ENCODE peak calls at places on chromosomes 4 and X, in six cellular contexts. X, J, G, M, B and S are unnamed samples. For H3K36me3, the result is how much of the 10 kb centered on the place peaks cover.

GRCh38 chrX:65596270-65596669 is 61.7 kb upstream of the LAS1L start:
- DNase-seq in X (no peak), J (peak), G (no peak), M (no peak), B (peak), S (no peak)

GRCh38 chr4:113300384-113301011 is 251.0 kb downstream of the ANK2 start:
- DNase-seq in X (no peak), J (peak), G (no peak), M (peak), B (no peak), S (no peak)

GRCh38 chrX:107715331-107716044 is 60.1 kb downstream of the TSC22D3 start:
- DNase-seq in X (no peak), J (no peak), G (no peak), M (no peak), B (no peak), S (no peak)

GRCh38 chr4:166421556-166422156 is 548.6 kb downstream of the TLL1 start:
- DNase-seq in X (no peak), J (no peak), G (peak), M (no peak), B (no peak), S (no peak)

GRCh38 chrX:112769034-112769433 is 71.6 kb downstream of the AMOT start:
- DNase-seq in X (no peak), J (no peak), G (peak), M (no peak), B (no peak), S (no peak)

GRCh38 chrX:9471571-9471985 is 6.7 kb downstream of the TBL1X start:
- DNase-seq in X (no peak), J (no peak), G (no peak), M (no peak), B (no peak), S (no peak)

GRCh38 chr4:170231377-170231776 is 141.6 kb upstream of the AADAT start:
- DNase-seq in X (no peak), J (no peak), G (no peak), M (no peak), B (no peak), S (no peak)

GRCh38 chr4:140617494-140618060 is 48.8 kb upstream of the UCP1 start:
- DNase-seq in X (no peak), J (no peak), G (no peak), M (no peak), B (no peak), S (no peak)

GRCh38 chrX:137194164-137194563 is 160.4 kb upstream of the GPR101 start:
- DNase-seq in X (peak), J (peak), G (no peak), M (peak), B (peak), S (peak)

GRCh38 chrX:23373129-23373804 is 38.6 kb downstream of the PTCHD1 start:
- DNase-seq in X (no peak), J (no peak), G (no peak), M (no peak), B (no peak), S (no peak)

GRCh38 chr4:181976743-181977142 is 266.5 kb upstream of the TENM3 start:
- DNase-seq in X (no peak), J (no peak), G (no peak), M (no peak), B (no peak), S (no peak)

GRCh38 chr4:52545099-52546069 is 113.7 kb downstream of the USP46 start:
- DNase-seq in X (peak), J (peak), G (no peak), M (peak), B (peak), S (peak)

GRCh38 chr4:57077550-57078311 is 32.5 kb downstream of the IGFBP7 start:
- DNase-seq in X (no peak), J (peak), G (no peak), M (no peak), B (no peak), S (no peak)

GRCh38 chr4:76499461-76499860 is 64.4 kb downstream of the SHROOM3 start:
- DNase-seq in X (no peak), J (no peak), G (no peak), M (no peak), B (no peak), S (no peak)

GRCh38 chr4:99838927-99839326 is 22.3 kb downstream of the DAPP1 start:
- DNase-seq in X (no peak), J (no peak), G (no peak), M (no peak), B (no peak), S (no peak)

GRCh38 chrX:135477576-135477975 is 42.9 kb upstream of the INTS6L start:
- DNase-seq in X (peak), J (peak), G (no peak), M (peak), B (peak), S (peak)

GRCh38 chrX:71198066-71198465 is 25.0 kb upstream of the GJB1 start:
- DNase-seq in X (no peak), J (no peak), G (no peak), M (no peak), B (no peak), S (no peak)

GRCh38 chr4:13476915-13477314 is 7.2 kb downstream of the RAB28 start:
- DNase-seq in X (no peak), J (no peak), G (peak), M (no peak), B (peak), S (no peak)

GRCh38 chr4:75881476-75881875 is 20.8 kb downstream of the PPEF2 start:
- DNase-seq in X (no peak), J (no peak), G (no peak), M (no peak), B (no peak), S (no peak)

GRCh38 chrX:133307637-133308485 is 89.7 kb upstream of the TFDP3 start:
- DNase-seq in X (no peak), J (peak), G (no peak), M (peak), B (no peak), S (no peak)

GRCh38 chrX:17563515-17563914 is 173.8 kb upstream of the SCML1 start:
- DNase-seq in X (no peak), J (no peak), G (no peak), M (no peak), B (no peak), S (no peak)

GRCh38 chr4:5751073-5751917 is 40.3 kb downstream of the EVC start:
- DNase-seq in X (no peak), J (no peak), G (peak), M (no peak), B (no peak), S (peak)

GRCh38 chrX:129678176-129678880 is 23.6 kb upstream of the APLN start:
- DNase-seq in X (peak), J (no peak), G (no peak), M (no peak), B (peak), S (no peak)

GRCh38 chr4:89800527-89801103 is 36.3 kb downstream of the SNCA start:
- DNase-seq in X (no peak), J (no peak), G (no peak), M (no peak), B (no peak), S (peak)

GRCh38 chr4:74230902-74231499 is 73.1 kb downstream of the MTHFD2L start:
- DNase-seq in X (no peak), J (no peak), G (peak), M (no peak), B (peak), S (no peak)

GRCh38 chr4:96009720-96010119 is 169.8 kb downstream of the PDHA2 start:
- DNase-seq in X (no peak), J (peak), G (no peak), M (no peak), B (no peak), S (no peak)

GRCh38 chr4:128338634-128339355 is 51.2 kb upstream of the PGRMC2 start:
- DNase-seq in X (no peak), J (no peak), G (peak), M (no peak), B (no peak), S (peak)

GRCh38 chr4:149574973-149575372 is 240.7 kb downstream of the IQCM start:
- DNase-seq in X (no peak), J (no peak), G (no peak), M (no peak), B (peak), S (no peak)

GRCh38 chr4:77921701-77922100 is 59.1 kb downstream of the MRPL1 start:
- DNase-seq in X (no peak), J (no peak), G (peak), M (no peak), B (no peak), S (no peak)

GRCh38 chrX:27751976-27752375 is 55.8 kb upstream of the MAGEB10 start:
- DNase-seq in X (no peak), J (no peak), G (no peak), M (no peak), B (no peak), S (no peak)

GRCh38 chr4:129604632-129605031 is 508.7 kb downstream of the C4orf33 start:
- DNase-seq in X (no peak), J (no peak), G (no peak), M (no peak), B (no peak), S (no peak)

DNA sequence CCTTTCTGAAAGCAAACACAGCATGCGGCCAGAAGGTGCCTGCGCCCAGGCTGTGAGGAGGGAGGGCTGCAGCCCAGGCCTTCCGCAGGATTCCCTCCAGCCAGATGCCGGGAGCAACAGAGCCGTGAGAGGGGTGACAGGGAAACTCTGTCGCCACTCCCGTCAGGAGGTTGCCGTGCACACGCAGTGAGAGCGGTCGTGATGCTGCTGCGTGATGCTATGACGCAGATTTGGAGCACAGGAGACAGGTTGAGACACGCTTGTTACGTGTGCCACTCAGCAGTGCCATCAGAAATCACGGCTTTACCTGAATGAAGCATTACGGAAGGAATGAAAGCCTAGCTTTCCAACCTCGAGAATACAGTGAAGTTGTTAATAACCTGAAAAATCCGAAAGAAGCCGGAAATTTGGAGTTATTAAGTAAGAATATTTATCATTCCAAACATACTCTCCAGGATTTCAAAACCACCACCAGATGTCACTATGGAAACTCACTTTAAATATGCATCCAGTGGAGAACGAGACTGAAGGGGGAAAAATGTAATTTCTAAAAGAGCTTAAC is 54.4 kb downstream of the FAT1 start:
- DNase-seq in X (no peak), J (peak), G (peak), M (peak), B (no peak), S (no peak)
- H3K4me3 ChIP-seq in X (no peak), J (no peak), G (no peak), M (no peak), B (no peak), S (no peak)

GRCh38 chr4:67581913-67582312 is 23.4 kb downstream of the STAP1 start:
- DNase-seq in X (no peak), J (no peak), G (no peak), M (no peak), B (no peak), S (no peak)

GRCh38 chr4:67581208-67581857 is 22.8 kb downstream of the STAP1 start:
- DNase-seq in X (no peak), J (no peak), G (no peak), M (no peak), B (no peak), S (no peak)

GRCh38 chr4:67580577-67580976 is 22.1 kb downstream of the STAP1 start:
- DNase-seq in X (no peak), J (no peak), G (no peak), M (no peak), B (no peak), S (no peak)

GRCh38 chr4:67587156-67587555 is 28.6 kb downstream of the STAP1 start:
- DNase-seq in X (no peak), J (no peak), G (no peak), M (no peak), B (no peak), S (no peak)

DNA sequence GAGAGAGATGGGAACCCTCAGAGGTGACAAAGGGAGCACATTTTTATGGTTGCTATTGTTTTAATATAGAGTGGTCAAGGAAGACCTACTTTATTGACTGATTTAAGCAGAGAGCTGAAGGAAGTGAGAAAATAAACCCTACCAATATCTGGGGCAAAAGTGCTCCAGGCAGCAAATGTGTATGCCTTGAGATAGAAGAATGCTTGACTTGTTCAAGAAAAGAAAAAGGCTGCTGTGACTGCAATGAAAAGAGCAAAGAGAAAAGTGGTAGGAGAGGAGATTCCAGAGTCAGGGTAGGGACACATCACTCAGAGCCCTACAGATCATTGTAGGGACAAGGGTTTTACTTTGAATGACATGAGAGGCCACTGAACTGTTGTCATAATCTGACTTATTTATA is 26.0 kb downstream of the STAP1 start:
- DNase-seq in X (no peak), J (no peak), G (no peak), M (no peak), B (no peak), S (no peak)
- H3K36me3 ChIP-seq in X (under half), J (under half), G (under half), M (under half), B (under half), S (under half)

GRCh38 chr4:124642846-124643245 is 69.7 kb downstream of the ANKRD50 start:
- DNase-seq in X (no peak), J (no peak), G (no peak), M (no peak), B (peak), S (no peak)
- H3K4me3 ChIP-seq in X (no peak), J (no peak), G (no peak), M (no peak), B (peak), S (no peak)

DNA sequence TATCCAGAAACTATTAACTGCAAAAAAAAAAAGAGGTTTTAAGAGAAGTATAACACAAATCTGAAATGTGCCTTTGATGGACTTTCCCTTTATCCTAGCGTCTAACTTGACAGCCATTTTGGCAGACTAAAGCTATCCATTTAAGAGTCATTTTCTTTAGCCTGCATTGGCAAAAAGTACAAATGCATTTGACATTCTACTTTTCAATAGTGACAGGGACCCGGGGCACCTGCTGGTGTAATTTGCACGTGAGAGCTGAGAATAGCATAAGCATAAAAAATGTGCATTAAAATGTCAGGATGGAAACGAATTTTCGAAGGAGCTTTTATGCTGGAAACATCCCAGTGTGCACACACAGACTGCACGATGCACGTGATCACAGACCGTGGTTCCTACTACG is 91.9 kb downstream of the DHRSX start:
- DNase-seq in X (no peak), J (no peak), G (no peak), M (no peak), B (no peak), S (no peak)
- H3K36me3 ChIP-seq in X (under half), J (under half), G (under half), M (under half), B (under half), S (under half)

GRCh38 chrX:154460326-154460725 is 2.2 kb downstream of the PLXNA3 start:
- DNase-seq in X (no peak), J (no peak), G (no peak), M (no peak), B (no peak), S (no peak)

GRCh38 chrX:154458954-154459829 is 1.1 kb downstream of the PLXNA3 start:
- DNase-seq in X (peak), J (peak), G (no peak), M (peak), B (peak), S (peak)

GRCh38 chrX:154457491-154458115 is 478 bp upstream of the PLXNA3 start:
- DNase-seq in X (no peak), J (peak), G (no peak), M (peak), B (peak), S (peak)

GRCh38 chrX:154458116-154458953 is at the start of gene PLXNA3:
- DNase-seq in X (no peak), J (peak), G (no peak), M (peak), B (peak), S (peak)

GRCh38 chrX:154459843-154460242 is 1.8 kb downstream of the PLXNA3 start:
- DNase-seq in X (no peak), J (no peak), G (no peak), M (no peak), B (no peak), S (no peak)
- H3K4me3 ChIP-seq in X (no peak), J (no peak), G (peak), M (no peak), B (no peak), S (no peak)

DNA sequence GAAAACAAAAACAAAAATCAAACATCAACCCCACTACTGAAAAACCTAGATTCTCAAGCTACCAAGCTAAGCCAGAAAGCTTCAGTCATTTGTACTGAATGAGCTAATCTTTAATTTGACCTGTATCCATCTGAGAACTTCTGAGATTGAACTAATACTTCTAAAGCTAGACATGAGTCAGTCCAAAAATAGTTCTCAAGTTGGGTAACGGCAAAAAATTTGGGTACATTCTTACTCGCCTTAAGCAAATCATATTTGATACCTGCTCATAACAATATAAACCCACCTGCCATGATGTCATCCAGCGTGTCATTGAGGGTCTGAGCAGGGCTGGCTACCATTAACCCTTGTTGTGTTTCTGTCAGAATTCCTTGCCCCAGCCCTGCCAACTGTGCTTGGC is 69.7 kb upstream of the COX18 start:
- DNase-seq in X (no peak), J (no peak), G (no peak), M (no peak), B (no peak), S (no peak)
- H3K36me3 ChIP-seq in X (half or more), J (under half), G (under half), M (half or more), B (under half), S (half or more)

DNA sequence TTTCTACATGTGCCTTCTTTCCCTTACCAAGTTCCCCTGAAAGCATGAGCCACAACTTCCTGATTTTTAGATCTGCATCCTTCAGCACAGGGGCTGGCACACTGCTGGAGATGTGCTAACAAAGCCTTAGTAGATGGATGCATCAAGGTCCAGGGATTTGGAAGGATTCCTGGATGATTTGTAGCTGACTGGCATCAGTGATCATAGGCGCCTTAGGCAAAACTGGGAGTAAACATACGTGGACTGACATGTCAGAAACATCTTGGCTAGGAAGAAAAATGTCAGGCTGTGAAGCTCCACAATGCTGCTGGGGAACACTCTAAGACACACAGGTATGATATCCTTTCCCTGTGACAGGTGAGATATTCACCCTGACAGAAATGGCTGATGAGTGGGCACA is 156.4 kb downstream of the AMELX start:
- DNase-seq in X (no peak), J (no peak), G (no peak), M (no peak), B (no peak), S (no peak)
- H3K4me3 ChIP-seq in X (no peak), J (no peak), G (no peak), M (no peak), B (no peak), S (no peak)

DNA sequence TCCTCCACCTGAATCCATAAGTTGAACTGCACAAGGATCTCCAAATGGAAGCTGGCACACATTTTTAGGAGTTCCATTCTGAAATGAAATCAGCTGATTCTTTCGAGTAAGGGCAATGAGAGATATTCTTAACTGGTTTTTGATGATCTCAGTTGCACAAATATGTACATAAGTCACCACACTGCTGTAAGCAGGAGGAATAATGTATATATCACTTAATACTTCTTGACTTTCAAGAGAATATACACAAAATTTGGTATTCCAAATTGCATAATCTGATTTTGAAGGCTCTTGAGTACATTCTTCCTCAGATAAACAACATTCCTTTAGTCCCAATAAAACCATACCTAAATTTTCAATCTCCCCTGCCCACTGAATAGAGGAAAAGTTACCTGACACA is 8.2 kb downstream of the FANCB start:
- DNase-seq in X (no peak), J (no peak), G (peak), M (no peak), B (no peak), S (no peak)
- H3K36me3 ChIP-seq in X (under half), J (under half), G (under half), M (under half), B (under half), S (half or more)

GRCh38 chr4:163612762-163613161 is 118.3 kb downstream of the TMA16 start:
- DNase-seq in X (no peak), J (no peak), G (no peak), M (no peak), B (no peak), S (no peak)
- H3K4me3 ChIP-seq in X (peak), J (no peak), G (no peak), M (no peak), B (no peak), S (no peak)

DNA sequence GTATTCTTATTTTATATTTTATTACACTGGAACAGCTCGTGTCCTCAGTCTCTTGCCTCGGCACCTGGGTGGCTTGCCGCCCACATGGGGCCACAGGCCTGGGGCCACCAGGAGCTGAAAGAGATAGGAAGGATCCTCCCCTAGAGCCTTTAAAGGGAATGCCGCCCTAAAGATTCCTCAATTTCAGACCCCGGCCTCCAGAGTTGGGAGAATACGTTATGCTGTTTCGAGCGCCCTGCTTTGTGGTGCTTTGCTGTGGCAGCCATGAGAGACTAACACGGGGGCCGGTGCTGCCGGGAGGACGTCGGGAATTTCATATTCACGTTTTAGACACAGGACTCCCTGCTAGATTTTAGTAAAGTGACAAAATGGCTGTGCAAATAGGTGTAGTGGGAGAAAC is 33.2 kb downstream of the ACOX3 start:
- DNase-seq in X (no peak), J (no peak), G (no peak), M (no peak), B (no peak), S (no peak)
- H3K36me3 ChIP-seq in X (under half), J (under half), G (under half), M (under half), B (under half), S (under half)